ENCODE peak calls at places on chromosome 2, in seven cellular contexts. H, Z, B, A, J, T and W are unnamed samples.

GRCh38 chr2:44579136-44579836 is 217.5 kb downstream of the CAMKMT start:
- DNase-seq in J (no peak), B (no peak), A (no peak), Z (no peak), H (no peak), T (no peak), W (no peak)

GRCh38 chr2:179883407-179883806 is 22.0 kb upstream of the ZNF385B start:
- DNase-seq in H (no peak), T (no peak), Z (no peak), J (no peak), A (no peak), B (no peak), W (no peak)

GRCh38 chr2:85578243-85579180 is 1.1 kb downstream of the VAMP8 start:
- DNase-seq in H (no peak), J (no peak), T (peak; percentile 57), Z (peak; percentile 62), A (no peak), B (peak; percentile 73), W (no peak)

GRCh38 chr2:30500699-30501098 is 53.7 kb downstream of the LCLAT1 start:
- DNase-seq in Z (no peak), A (no peak), T (no peak), H (no peak), B (no peak), J (no peak), W (no peak)

GRCh38 chr2:139924070-139924469 is 1143.9 kb upstream of the NXPH2 start:
- DNase-seq in B (no peak), J (no peak), A (peak; percentile 52), Z (no peak), T (no peak), H (no peak), W (no peak)

GRCh38 chr2:121561617-121562268 is 31.1 kb downstream of the RNU4ATAC start:
- DNase-seq in H (no peak), J (no peak), B (no peak), T (no peak), Z (no peak), A (no peak), W (no peak)

GRCh38 chr2:57878573-57878910 is 168.1 kb upstream of the VRK2 start:
- DNase-seq in H (no peak), A (no peak), T (no peak), Z (no peak), J (no peak), B (no peak), W (no peak)

GRCh38 chr2:169260246-169260645 is 102.1 kb downstream of the LRP2 start:
- DNase-seq in A (peak; percentile 72), Z (no peak), B (no peak), T (no peak), H (no peak), J (no peak), W (no peak)

GRCh38 chr2:235343156-235343774 is 150.6 kb upstream of the AGAP1 start:
- DNase-seq in Z (peak; percentile 62), H (no peak), J (no peak), A (no peak), T (no peak), B (no peak), W (no peak)

GRCh38 chr2:111155610-111156009 is 34.9 kb downstream of the BCL2L11 start:
- DNase-seq in T (no peak), Z (no peak), A (no peak), J (no peak), H (no peak), B (no peak), W (no peak)

GRCh38 chr2:46241344-46241743 is 55.9 kb upstream of the EPAS1 start:
- DNase-seq in H (no peak), T (no peak), B (no peak), Z (no peak), A (no peak), J (no peak), W (no peak)

DNA sequence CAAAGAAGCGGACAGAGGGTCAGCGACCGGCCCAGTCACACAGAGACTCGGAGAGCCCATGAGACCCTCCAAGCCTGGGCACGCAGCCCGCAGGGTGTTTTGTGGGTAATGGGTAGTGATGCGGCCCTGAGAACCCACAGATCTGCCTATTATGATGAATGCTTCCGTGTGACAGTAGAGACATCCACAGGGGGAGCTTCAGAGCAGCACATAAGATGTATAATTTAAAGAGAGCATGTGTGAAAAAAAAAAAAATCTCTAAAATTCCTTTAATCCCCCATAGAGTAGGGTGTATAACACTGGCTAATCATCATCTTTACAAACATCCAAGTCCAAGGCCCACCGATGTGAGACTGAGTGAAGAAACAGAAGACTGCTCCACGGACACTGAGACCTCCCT is 34.6 kb downstream of the BIN1 start:
- DNase-seq in A (no peak), B (no peak), J (no peak), Z (no peak), H (no peak), T (no peak), W (no peak)
- TF ChIP-seq CTCF in A (no peak), B (no peak), J (no peak), Z (no peak), H (no peak), T (no peak), W (no peak)

GRCh38 chr2:128282246-128282975 is 36.3 kb downstream of the HS6ST1 start:
- DNase-seq in J (no peak), A (no peak), T (peak; percentile 59), B (no peak), Z (peak; percentile 20), H (no peak), W (no peak)

GRCh38 chr2:128281852-128282245 is 36.8 kb downstream of the HS6ST1 start:
- DNase-seq in J (peak; percentile 14), A (no peak), H (no peak), B (no peak), Z (peak; percentile 45), T (peak; percentile 13), W (no peak)

GRCh38 chr2:128278979-128279378 is 39.7 kb downstream of the HS6ST1 start:
- DNase-seq in T (peak; percentile 14), Z (peak; percentile 13), B (no peak), A (no peak), H (no peak), J (no peak), W (no peak)

GRCh38 chr2:128279786-128280701 is 38.6 kb downstream of the HS6ST1 start:
- DNase-seq in J (peak; percentile 14), Z (peak; percentile 26), B (peak; percentile 42), A (no peak), H (no peak), T (peak; percentile 40), W (no peak)

DNA sequence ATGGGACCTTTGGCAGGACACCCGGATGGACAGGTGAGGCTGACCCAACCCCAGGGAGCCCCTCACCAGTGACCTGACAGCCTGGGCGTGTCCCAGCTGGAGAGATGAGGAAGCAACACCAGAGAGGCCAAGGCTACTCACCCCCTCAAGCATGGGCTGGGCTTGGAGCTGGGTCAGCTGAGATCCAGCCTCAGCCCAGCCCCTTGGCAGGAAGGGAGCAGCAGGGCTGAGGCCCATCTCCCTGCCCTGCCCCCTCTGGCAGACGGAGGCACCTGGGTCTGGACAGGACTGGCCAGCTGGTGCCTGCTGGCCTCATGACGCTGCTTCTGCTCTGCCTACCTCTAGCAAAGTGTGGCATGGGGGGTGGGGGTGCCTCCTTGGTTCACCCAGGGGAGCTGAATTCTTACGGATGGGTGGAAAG is 37.8 kb downstream of the HS6ST1 start:
- DNase-seq in H (no peak), J (peak; percentile 18), A (no peak), Z (peak; percentile 36), T (peak; percentile 38), B (peak; percentile 46), W (no peak)
- H3K4me3 ChIP-seq in H (no peak overlapping the region), J (no peak overlapping the region), A (no peak overlapping the region), Z (no peak overlapping the region), T (no peak overlapping the region), B (no peak overlapping the region), W (no peak overlapping the region)

GRCh38 chr2:242046184-242046826 is 176.8 kb downstream of the RTP5 start:
- DNase-seq in J (no peak), B (no peak), Z (no peak), T (no peak), H (no peak), A (peak; percentile 43), W (no peak)
- H3K27me3 ChIP-seq in J (peaks cover 34% of the 10 kb centered on the region), B (no peaks in the 10 kb centered on the region), Z (no peaks in the 10 kb centered on the region), T (no peaks in the 10 kb centered on the region), H (peaks cover 42% of the 10 kb centered on the region), A (peaks cover 92% of the 10 kb centered on the region), W (peaks cover 46% of the 10 kb centered on the region)

GRCh38 chr2:241216211-241216761 is 27.8 kb downstream of the ANO7 start:
- DNase-seq in J (no peak), B (no peak), Z (no peak), A (peak; percentile 52), T (no peak), H (no peak), W (no peak)

GRCh38 chr2:241217320-241218031 is 29.0 kb downstream of the ANO7 start:
- DNase-seq in J (peak; percentile 73), H (peak; percentile 47), B (peak; percentile 67), A (peak; percentile 85), Z (peak; percentile 73), T (peak; percentile 79), W (no peak)

GRCh38 chr2:241219856-241220356 is 31.4 kb downstream of the ANO7 start:
- DNase-seq in T (no peak), J (no peak), A (no peak), B (no peak), Z (no peak), H (no peak), W (no peak)

GRCh38 chr2:241219030-241219382 is 30.5 kb downstream of the ANO7 start:
- DNase-seq in A (no peak), Z (no peak), H (no peak), B (no peak), J (no peak), T (no peak), W (no peak)

DNA sequence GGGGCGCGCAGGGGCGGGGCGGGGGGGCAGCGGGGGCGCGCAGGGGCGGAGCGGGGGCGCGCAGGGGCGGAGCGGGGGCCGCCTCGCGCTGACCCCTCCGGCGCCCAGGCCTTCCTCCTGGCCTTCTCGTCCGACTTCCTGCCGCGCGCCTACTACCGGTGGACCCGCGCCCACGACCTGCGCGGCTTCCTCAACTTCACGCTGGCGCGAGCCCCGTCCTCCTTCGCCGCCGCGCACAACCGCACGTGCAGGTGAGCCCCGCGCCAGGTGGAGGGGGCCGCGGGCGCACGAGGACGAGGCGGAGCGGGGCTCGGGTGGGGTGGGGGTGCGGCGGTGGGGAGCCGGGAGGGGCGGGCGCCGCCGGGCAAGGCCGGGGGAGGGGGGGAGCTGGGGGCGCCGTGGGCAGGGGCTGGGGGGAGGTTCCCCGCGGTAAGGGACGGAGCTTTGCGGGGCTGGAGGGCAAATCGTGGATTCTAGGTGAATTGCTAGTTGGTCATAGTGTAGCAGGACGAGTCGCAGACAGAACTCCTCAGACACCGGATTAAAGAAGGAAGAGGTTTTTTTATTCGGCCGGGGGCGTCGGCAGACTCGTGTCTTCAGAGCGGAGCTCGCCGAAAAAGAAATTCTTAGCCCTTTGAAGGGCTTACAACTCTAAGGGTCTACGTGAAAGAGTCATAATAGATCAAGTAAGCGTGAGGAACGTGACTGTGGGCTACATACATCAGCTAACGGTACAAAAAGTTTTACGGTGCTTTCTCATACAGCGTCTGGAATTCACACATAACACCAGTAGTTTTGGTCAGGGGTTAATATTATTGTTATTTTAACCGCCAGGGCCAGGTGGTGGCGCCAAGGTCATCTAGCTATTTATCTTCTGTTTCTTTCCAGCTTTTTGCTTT is 29.9 kb downstream of the ANO7 start:
- DNase-seq in H (no peak), A (peak; percentile 84), B (no peak), T (peak; percentile 76), J (peak; percentile 55), Z (peak; percentile 61), W (no peak)
- TF ChIP-seq CTCF in H (no peak), A (peak; percentile 45), B (no peak), T (peak; percentile 24), J (no peak), Z (peak; percentile 37), W (peak; percentile 14)